ENCODE peak calls at places on chromosome 11, in five cellular contexts. One of them, this sample, is unnamed.

GRCh38 chr11:108496643-108497256 is 1.4 kb downstream of the POGLUT3 start:
- DNase-seq in activated CD4-positive, alpha-beta T cell treated with anti-CD3 and anti-CD28 coated beads, Interleukin-2, amount 50 U/mL, for 1 hour: no peak
- DNase-seq in left lung: no peak
- DNase-seq in LHCN-M2: no peak
- DNase-seq in WTC11: no peak
- DNase-seq in this sample: no peak

GRCh38 chr11:76694664-76695063 is 24.1 kb upstream of the LRRC32 start:
- DNase-seq in activated CD4-positive, alpha-beta T cell treated with anti-CD3 and anti-CD28 coated beads, Interleukin-2, amount 50 U/mL, for 1 hour: no peak
- DNase-seq in left lung: no peak
- DNase-seq in LHCN-M2: peak; percentile 72
- DNase-seq in WTC11: no peak
- DNase-seq in this sample: peak; percentile 14

GRCh38 chr11:74731301-74732094 is at the start of gene CHRDL2:
- DNase-seq in activated CD4-positive, alpha-beta T cell treated with anti-CD3 and anti-CD28 coated beads, Interleukin-2, amount 50 U/mL, for 1 hour: no peak
- DNase-seq in left lung: peak; percentile 83
- DNase-seq in LHCN-M2: peak; percentile 18
- DNase-seq in WTC11: peak; percentile 38
- DNase-seq in this sample: no peak

GRCh38 chr11:61480936-61481335 is 27.6 kb upstream of the LRRC10B start:
- DNase-seq in activated CD4-positive, alpha-beta T cell treated with anti-CD3 and anti-CD28 coated beads, Interleukin-2, amount 50 U/mL, for 1 hour: no peak
- DNase-seq in left lung: no peak
- DNase-seq in LHCN-M2: peak; percentile 13
- DNase-seq in WTC11: peak; percentile 87
- DNase-seq in this sample: no peak

GRCh38 chr11:75029836-75030631 is 41.3 kb downstream of the NEU3 start:
- DNase-seq in activated CD4-positive, alpha-beta T cell treated with anti-CD3 and anti-CD28 coated beads, Interleukin-2, amount 50 U/mL, for 1 hour: no peak
- DNase-seq in left lung: no peak
- DNase-seq in LHCN-M2: no peak
- DNase-seq in WTC11: no peak
- DNase-seq in this sample: no peak

GRCh38 chr11:80815752-80816453 is 1375.1 kb upstream of the TENM4 start:
- DNase-seq in activated CD4-positive, alpha-beta T cell treated with anti-CD3 and anti-CD28 coated beads, Interleukin-2, amount 50 U/mL, for 1 hour: no peak
- DNase-seq in left lung: no peak
- DNase-seq in LHCN-M2: no peak
- DNase-seq in WTC11: no peak
- DNase-seq in this sample: no peak

GRCh38 chr11:67584881-67585873 is 1.6 kb downstream of the GSTP1 start:
- DNase-seq in activated CD4-positive, alpha-beta T cell treated with anti-CD3 and anti-CD28 coated beads, Interleukin-2, amount 50 U/mL, for 1 hour: no peak
- DNase-seq in left lung: no peak
- DNase-seq in LHCN-M2: no peak
- DNase-seq in WTC11: no peak
- DNase-seq in this sample: no peak

GRCh38 chr11:34349882-34350281 is 7.9 kb downstream of the ABTB2 start:
- DNase-seq in activated CD4-positive, alpha-beta T cell treated with anti-CD3 and anti-CD28 coated beads, Interleukin-2, amount 50 U/mL, for 1 hour: no peak
- DNase-seq in left lung: no peak
- DNase-seq in LHCN-M2: peak; percentile 16
- DNase-seq in WTC11: no peak
- DNase-seq in this sample: no peak

GRCh38 chr11:127470485-127470884 is 469.9 kb upstream of the KIRREL3 start:
- DNase-seq in activated CD4-positive, alpha-beta T cell treated with anti-CD3 and anti-CD28 coated beads, Interleukin-2, amount 50 U/mL, for 1 hour: no peak
- DNase-seq in left lung: no peak
- DNase-seq in LHCN-M2: peak; percentile 31
- DNase-seq in WTC11: peak; percentile 47
- DNase-seq in this sample: no peak

GRCh38 chr11:125564357-125564756 is 4.9 kb upstream of the EI24 start:
- DNase-seq in activated CD4-positive, alpha-beta T cell treated with anti-CD3 and anti-CD28 coated beads, Interleukin-2, amount 50 U/mL, for 1 hour: no peak
- DNase-seq in left lung: no peak
- DNase-seq in LHCN-M2: no peak
- DNase-seq in WTC11: no peak
- DNase-seq in this sample: no peak

GRCh38 chr11:111155021-111155420 is 90.5 kb upstream of the POU2AF2 start:
- DNase-seq in activated CD4-positive, alpha-beta T cell treated with anti-CD3 and anti-CD28 coated beads, Interleukin-2, amount 50 U/mL, for 1 hour: no peak
- DNase-seq in left lung: no peak
- DNase-seq in LHCN-M2: peak; percentile 36
- DNase-seq in WTC11: no peak
- DNase-seq in this sample: no peak

GRCh38 chr11:126598344-126599092 is 243.0 kb downstream of the ST3GAL4 start:
- DNase-seq in activated CD4-positive, alpha-beta T cell treated with anti-CD3 and anti-CD28 coated beads, Interleukin-2, amount 50 U/mL, for 1 hour: no peak
- DNase-seq in left lung: no peak
- DNase-seq in LHCN-M2: no peak
- DNase-seq in WTC11: no peak
- DNase-seq in this sample: no peak

GRCh38 chr11:17405232-17406005 is 17.0 kb upstream of the KCNJ11 start:
- DNase-seq in activated CD4-positive, alpha-beta T cell treated with anti-CD3 and anti-CD28 coated beads, Interleukin-2, amount 50 U/mL, for 1 hour: no peak
- DNase-seq in left lung: peak; percentile 30
- DNase-seq in LHCN-M2: peak; percentile 87
- DNase-seq in WTC11: peak; percentile 46
- DNase-seq in this sample: no peak

GRCh38 chr11:109547356-109548027 is 125.5 kb downstream of the C11orf87 start:
- DNase-seq in activated CD4-positive, alpha-beta T cell treated with anti-CD3 and anti-CD28 coated beads, Interleukin-2, amount 50 U/mL, for 1 hour: no peak
- DNase-seq in left lung: no peak
- DNase-seq in LHCN-M2: peak; percentile 86
- DNase-seq in WTC11: no peak
- DNase-seq in this sample: no peak

GRCh38 chr11:70467196-70468085 is 69.1 kb downstream of the CTTN start:
- DNase-seq in activated CD4-positive, alpha-beta T cell treated with anti-CD3 and anti-CD28 coated beads, Interleukin-2, amount 50 U/mL, for 1 hour: peak; percentile 16
- DNase-seq in left lung: peak; percentile 80
- DNase-seq in LHCN-M2: peak; percentile 50
- DNase-seq in WTC11: peak; percentile 82
- DNase-seq in this sample: peak; percentile 27

GRCh38 chr11:115566185-115566765 is 62.1 kb upstream of the CADM1 start:
- DNase-seq in activated CD4-positive, alpha-beta T cell treated with anti-CD3 and anti-CD28 coated beads, Interleukin-2, amount 50 U/mL, for 1 hour: no peak
- DNase-seq in left lung: no peak
- DNase-seq in LHCN-M2: no peak
- DNase-seq in WTC11: no peak
- DNase-seq in this sample: no peak

GRCh38 chr11:48129697-48130395 is 86.8 kb upstream of the OR4B1 start:
- DNase-seq in activated CD4-positive, alpha-beta T cell treated with anti-CD3 and anti-CD28 coated beads, Interleukin-2, amount 50 U/mL, for 1 hour: no peak
- DNase-seq in left lung: no peak
- DNase-seq in LHCN-M2: no peak
- DNase-seq in WTC11: no peak
- DNase-seq in this sample: no peak

GRCh38 chr11:84384637-84385227 is 1098.6 kb upstream of the CCDC90B start:
- DNase-seq in activated CD4-positive, alpha-beta T cell treated with anti-CD3 and anti-CD28 coated beads, Interleukin-2, amount 50 U/mL, for 1 hour: no peak
- DNase-seq in left lung: no peak
- DNase-seq in LHCN-M2: peak; percentile 9
- DNase-seq in WTC11: peak; percentile 56
- DNase-seq in this sample: peak; percentile 2

GRCh38 chr11:67268036-67268683 is 1.9 kb downstream of the GRK2 start:
- DNase-seq in activated CD4-positive, alpha-beta T cell treated with anti-CD3 and anti-CD28 coated beads, Interleukin-2, amount 50 U/mL, for 1 hour: peak; percentile 59
- DNase-seq in left lung: no peak
- DNase-seq in LHCN-M2: no peak
- DNase-seq in WTC11: no peak
- DNase-seq in this sample: no peak

GRCh38 chr11:76656087-76656531 is 14.4 kb downstream of the LRRC32 start:
- DNase-seq in activated CD4-positive, alpha-beta T cell treated with anti-CD3 and anti-CD28 coated beads, Interleukin-2, amount 50 U/mL, for 1 hour: no peak
- DNase-seq in left lung: no peak
- DNase-seq in LHCN-M2: no peak
- DNase-seq in WTC11: peak; percentile 5
- DNase-seq in this sample: no peak

GRCh38 chr11:2655834-2656622 is 43.8 kb downstream of the KCNQ1OT1 start:
- DNase-seq in activated CD4-positive, alpha-beta T cell treated with anti-CD3 and anti-CD28 coated beads, Interleukin-2, amount 50 U/mL, for 1 hour: no peak
- DNase-seq in left lung: peak; percentile 44
- DNase-seq in LHCN-M2: peak; percentile 12
- DNase-seq in WTC11: no peak
- DNase-seq in this sample: no peak

GRCh38 chr11:14882196-14882595 is 9.8 kb downstream of the CYP2R1 start:
- DNase-seq in activated CD4-positive, alpha-beta T cell treated with anti-CD3 and anti-CD28 coated beads, Interleukin-2, amount 50 U/mL, for 1 hour: no peak
- DNase-seq in left lung: no peak
- DNase-seq in LHCN-M2: no peak
- DNase-seq in WTC11: no peak
- DNase-seq in this sample: no peak

GRCh38 chr11:4203603-4204360 is 109.2 kb downstream of the RRM1 start:
- DNase-seq in activated CD4-positive, alpha-beta T cell treated with anti-CD3 and anti-CD28 coated beads, Interleukin-2, amount 50 U/mL, for 1 hour: no peak
- DNase-seq in left lung: no peak
- DNase-seq in LHCN-M2: no peak
- DNase-seq in WTC11: no peak
- DNase-seq in this sample: no peak

GRCh38 chr11:123255909-123256308 is 60.9 kb upstream of the CLMP start:
- DNase-seq in activated CD4-positive, alpha-beta T cell treated with anti-CD3 and anti-CD28 coated beads, Interleukin-2, amount 50 U/mL, for 1 hour: no peak
- DNase-seq in left lung: no peak
- DNase-seq in LHCN-M2: no peak
- DNase-seq in WTC11: peak; percentile 25
- DNase-seq in this sample: no peak

GRCh38 chr11:17765381-17766359 is 31.1 kb downstream of the KCNC1 start:
- DNase-seq in activated CD4-positive, alpha-beta T cell treated with anti-CD3 and anti-CD28 coated beads, Interleukin-2, amount 50 U/mL, for 1 hour: no peak
- DNase-seq in left lung: peak; percentile 75
- DNase-seq in LHCN-M2: no peak
- DNase-seq in WTC11: no peak
- DNase-seq in this sample: no peak

GRCh38 chr11:68690671-68691401 is 6.5 kb downstream of the GAL start:
- DNase-seq in activated CD4-positive, alpha-beta T cell treated with anti-CD3 and anti-CD28 coated beads, Interleukin-2, amount 50 U/mL, for 1 hour: no peak
- DNase-seq in left lung: no peak
- DNase-seq in LHCN-M2: peak; percentile 5
- DNase-seq in WTC11: no peak
- DNase-seq in this sample: no peak

GRCh38 chr11:23897453-23898289 is 599.2 kb upstream of the LUZP2 start:
- DNase-seq in activated CD4-positive, alpha-beta T cell treated with anti-CD3 and anti-CD28 coated beads, Interleukin-2, amount 50 U/mL, for 1 hour: no peak
- DNase-seq in left lung: no peak
- DNase-seq in LHCN-M2: peak; percentile 95
- DNase-seq in WTC11: no peak
- DNase-seq in this sample: no peak

GRCh38 chr11:58047818-58048217 is 17.1 kb downstream of the OR6Q1 start:
- DNase-seq in activated CD4-positive, alpha-beta T cell treated with anti-CD3 and anti-CD28 coated beads, Interleukin-2, amount 50 U/mL, for 1 hour: no peak
- DNase-seq in left lung: no peak
- DNase-seq in LHCN-M2: no peak
- DNase-seq in WTC11: no peak
- DNase-seq in this sample: no peak

GRCh38 chr11:13249992-13250391 is 27.6 kb upstream of the BMAL1 start:
- DNase-seq in activated CD4-positive, alpha-beta T cell treated with anti-CD3 and anti-CD28 coated beads, Interleukin-2, amount 50 U/mL, for 1 hour: no peak
- DNase-seq in left lung: no peak
- DNase-seq in LHCN-M2: peak; percentile 18
- DNase-seq in WTC11: peak; percentile 14
- DNase-seq in this sample: no peak

GRCh38 chr11:78359921-78360320 is 57.7 kb downstream of the GAB2 start:
- DNase-seq in activated CD4-positive, alpha-beta T cell treated with anti-CD3 and anti-CD28 coated beads, Interleukin-2, amount 50 U/mL, for 1 hour: no peak
- DNase-seq in left lung: no peak
- DNase-seq in LHCN-M2: no peak
- DNase-seq in WTC11: no peak
- DNase-seq in this sample: no peak

GRCh38 chr11:35138606-35138948 is 394 bp upstream of the CD44 start:
- DNase-seq in activated CD4-positive, alpha-beta T cell treated with anti-CD3 and anti-CD28 coated beads, Interleukin-2, amount 50 U/mL, for 1 hour: no peak
- DNase-seq in left lung: no peak
- DNase-seq in LHCN-M2: peak; percentile 81
- DNase-seq in WTC11: peak; percentile 22
- DNase-seq in this sample: no peak

GRCh38 chr11:103862827-103863213 is 173.6 kb upstream of the DDI1 start:
- DNase-seq in activated CD4-positive, alpha-beta T cell treated with anti-CD3 and anti-CD28 coated beads, Interleukin-2, amount 50 U/mL, for 1 hour: no peak
- DNase-seq in left lung: no peak
- DNase-seq in LHCN-M2: no peak
- DNase-seq in WTC11: peak; percentile 17
- DNase-seq in this sample: no peak

GRCh38 chr11:92380882-92381281 is 156.3 kb downstream of the FAT3 start:
- DNase-seq in activated CD4-positive, alpha-beta T cell treated with anti-CD3 and anti-CD28 coated beads, Interleukin-2, amount 50 U/mL, for 1 hour: no peak
- DNase-seq in left lung: no peak
- DNase-seq in LHCN-M2: peak; percentile 83
- DNase-seq in WTC11: no peak
- DNase-seq in this sample: no peak

GRCh38 chr11:73383249-73384126 is 7.3 kb downstream of the RELT start:
- DNase-seq in activated CD4-positive, alpha-beta T cell treated with anti-CD3 and anti-CD28 coated beads, Interleukin-2, amount 50 U/mL, for 1 hour: no peak
- DNase-seq in left lung: no peak
- DNase-seq in LHCN-M2: no peak
- DNase-seq in WTC11: no peak
- DNase-seq in this sample: no peak

GRCh38 chr11:10885703-10886363 is 28.0 kb upstream of the ZBED5 start:
- DNase-seq in activated CD4-positive, alpha-beta T cell treated with anti-CD3 and anti-CD28 coated beads, Interleukin-2, amount 50 U/mL, for 1 hour: no peak
- DNase-seq in left lung: no peak
- DNase-seq in LHCN-M2: peak; percentile 37
- DNase-seq in WTC11: no peak
- DNase-seq in this sample: no peak

This sample was measured in T1000.